ENCODE peak calls at places on chromosomes 6 and 20, in eight cellular contexts. E is heart left ventricle, C is psoas muscle, V is ovary, S is GM23338, F is AG04450, M is cardiac fibroblast, Q is astrocyte of the spinal cord. H is an unnamed sample.

GRCh38 chr6:120826253-120826652 is 508.0 kb downstream of the TBC1D32 start:
- DNase-seq in E (no peak), C (no peak), V (no peak), S (peak; percentile 69), F (no peak), M (peak; percentile 8), Q (peak; percentile 17), H (no peak)

GRCh38 chr20:51700809-51701285 is 67.3 kb downstream of the ATP9A start:
- DNase-seq in E (no peak), C (no peak), V (no peak), S (peak; percentile 87), F (no peak), M (peak; percentile 69), Q (peak; percentile 36), H (peak; percentile 29)

GRCh38 chr6:82371799-82372508 is 8.3 kb downstream of the TPBG start:
- DNase-seq in E (no peak), C (no peak), V (no peak), S (no peak), F (no peak), M (peak; percentile 69), Q (peak; percentile 47), H (peak; percentile 33)

GRCh38 chr6:152716322-152716721 is 18.6 kb downstream of the MYCT1 start:
- DNase-seq in E (no peak), C (no peak), V (no peak), S (no peak), F (no peak), M (peak; percentile 21), Q (no peak), H (no peak)

GRCh38 chr6:48825501-48826317 is 637.3 kb downstream of the MMUT start:
- DNase-seq in E (no peak), C (no peak), V (no peak), S (no peak), F (no peak), M (peak; percentile 79), Q (peak; percentile 22), H (peak; percentile 6)

GRCh38 chr6:169812257-169812644 is 60.8 kb downstream of the ERMARD start:
- DNase-seq in E (no peak), C (no peak), V (no peak), S (no peak), F (no peak), M (no peak), Q (no peak), H (no peak)

GRCh38 chr6:45789238-45789637 is 226.4 kb downstream of the CLIC5 start:
- DNase-seq in E (no peak), C (no peak), V (no peak), S (no peak), F (no peak), M (no peak), Q (no peak), H (no peak)

GRCh38 chr6:1311400-1312192 is at the start of gene FOXQ1:
- DNase-seq in E (no peak), C (no peak), V (no peak), S (peak; percentile 77), F (no peak), M (peak; percentile 29), Q (peak; percentile 39), H (peak; percentile 38)

GRCh38 chr20:36384022-36384619 is 78.0 kb downstream of the DLGAP4 start:
- DNase-seq in E (no peak), C (no peak), V (no peak), S (peak; percentile 95), F (no peak), M (peak; percentile 58), Q (peak; percentile 19), H (peak; percentile 20)

GRCh38 chr20:15396026-15396425 is 1058.6 kb upstream of the FLRT3 start:
- DNase-seq in E (no peak), C (no peak), V (no peak), S (no peak), F (no peak), M (no peak), Q (no peak), H (no peak)

DNA sequence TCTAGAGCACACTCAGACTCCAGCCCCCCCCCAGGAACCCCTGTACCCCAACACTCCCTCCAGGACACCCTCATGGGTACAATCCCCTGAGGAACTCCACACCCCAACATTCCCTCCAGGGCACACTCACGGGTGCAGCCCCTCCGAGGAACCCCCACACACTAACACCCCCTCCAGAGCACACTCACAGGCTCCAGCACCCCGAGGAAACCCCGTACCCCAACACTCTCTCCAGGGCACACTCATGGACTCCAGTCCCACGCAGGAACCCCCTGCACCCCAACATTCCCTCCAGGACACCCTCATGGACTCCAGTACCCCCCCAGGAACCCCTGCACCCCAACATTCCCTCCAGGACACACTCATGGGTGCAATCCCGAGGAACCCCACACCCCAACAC is 31.6 kb downstream of the LAMA5 start:
- DNase-seq in E (peak; percentile 12), C (peak; percentile 6), V (no peak), S (no peak), F (no peak), M (no peak), Q (no peak), H (no peak)
- TF ChIP-seq CTCF in E (no peak), C (no peak), V (no peak), S (no peak), F (no peak), M (no peak), Q (no peak), H (no peak)

DNA sequence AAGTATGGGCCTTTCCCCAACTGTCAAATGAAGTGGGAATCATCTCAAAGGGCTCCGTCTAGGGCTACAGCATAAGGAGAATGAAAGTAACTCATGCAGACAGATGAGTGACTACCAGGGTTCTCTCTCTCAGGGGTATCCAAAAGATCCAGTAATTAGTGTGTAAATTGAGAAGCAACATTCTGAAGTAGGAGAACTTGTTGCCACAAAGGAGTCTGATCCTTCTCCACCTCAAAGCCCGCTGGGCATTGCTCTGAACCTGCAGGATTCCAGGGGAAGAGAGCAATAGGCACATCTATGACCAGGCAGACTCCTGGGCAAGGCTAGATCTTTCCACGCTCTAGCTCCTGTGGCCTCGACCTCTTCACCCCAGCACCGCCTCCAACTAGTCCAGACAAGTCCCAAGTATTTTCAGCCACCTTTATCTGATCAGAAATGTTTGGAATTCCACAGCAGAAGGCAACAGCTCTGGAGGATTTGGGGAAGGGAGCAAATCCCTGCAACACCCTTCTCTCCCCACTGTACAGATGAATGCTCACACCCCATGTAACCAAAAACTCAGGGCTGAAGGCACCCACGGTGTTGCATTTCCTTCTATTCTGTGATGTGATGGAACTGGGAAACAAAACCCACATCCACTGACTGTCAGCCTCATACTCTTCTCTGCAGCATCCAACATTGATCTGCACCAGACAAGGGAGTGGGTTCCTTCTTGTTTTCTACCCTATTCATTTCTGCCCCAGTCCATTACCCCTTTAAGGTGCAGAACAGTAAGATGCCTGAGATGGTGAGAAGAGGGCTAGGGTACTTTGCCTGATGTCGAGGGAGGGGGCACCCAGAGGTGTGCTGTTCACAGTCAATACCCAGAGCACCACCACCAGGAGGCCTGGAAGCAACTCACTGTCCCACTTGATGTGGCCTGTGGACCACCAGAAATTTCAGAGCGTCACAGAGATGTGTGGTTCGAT is 41.0 kb downstream of the COX4I2 start:
- DNase-seq in E (no peak), C (no peak), V (no peak), S (peak; percentile 57), F (no peak), M (no peak), Q (no peak), H (peak; percentile 37)
- TF ChIP-seq CTCF in E (no peak), C (no peak), V (no peak), S (no peak), F (no peak), M (no peak), Q (no peak), H (peak; percentile 33)

DNA sequence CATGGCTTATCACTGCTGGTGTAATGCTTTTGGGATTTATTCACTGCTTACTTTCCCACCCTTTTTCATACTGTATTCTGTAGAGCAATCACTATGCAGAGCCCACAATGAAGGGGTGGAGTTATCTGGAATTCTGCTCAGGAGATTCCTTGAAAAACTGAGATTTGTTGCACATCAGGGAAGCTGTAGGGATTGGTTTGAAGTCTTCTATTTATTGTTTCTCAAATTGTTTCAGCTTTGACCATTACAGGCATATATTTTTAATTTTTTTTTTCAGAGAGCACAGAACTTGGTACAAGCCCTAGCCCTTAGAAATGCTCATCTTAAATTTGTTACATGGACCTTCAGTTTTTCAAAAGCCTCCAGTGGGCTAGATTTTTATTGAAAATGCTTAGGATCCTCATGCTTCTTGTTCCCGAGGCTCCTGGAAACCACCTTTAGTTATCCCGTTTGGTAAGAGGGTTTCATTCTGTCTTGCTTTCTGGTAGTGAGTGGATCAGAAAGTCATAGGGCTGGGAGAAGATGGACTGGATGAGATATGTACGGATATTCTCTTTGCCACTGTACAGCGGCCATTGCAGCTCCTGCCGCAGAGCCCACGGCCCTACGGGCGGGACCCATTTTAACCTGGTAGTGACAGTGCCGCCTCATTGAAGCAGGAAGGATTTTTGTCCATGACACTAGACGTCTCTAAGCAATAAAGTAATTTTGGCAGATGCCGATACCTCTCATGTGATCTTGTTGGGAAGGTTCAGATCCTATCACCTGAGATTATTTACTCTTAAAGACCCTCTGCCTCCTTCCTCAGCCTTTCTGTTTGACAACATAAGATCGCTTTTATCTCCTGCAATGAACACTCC is 45.3 kb upstream of the ZNF184 start:
- DNase-seq in E (no peak), C (no peak), V (no peak), S (no peak), F (no peak), M (no peak), Q (no peak), H (no peak)
- TF ChIP-seq CTCF in E (no peak), C (no peak), V (no peak), S (no peak), F (no peak), M (no peak), Q (no peak), H (no peak)

GRCh38 chr6:23547851-23548250 is 578.2 kb upstream of the NRSN1 start:
- DNase-seq in E (no peak), C (no peak), V (no peak), S (peak; percentile 41), F (no peak), M (no peak), Q (no peak), H (no peak)
- TF ChIP-seq CTCF in E (no peak), C (no peak), V (no peak), S (peak; percentile 58), F (no peak), M (no peak), Q (no peak), H (no peak)

DNA sequence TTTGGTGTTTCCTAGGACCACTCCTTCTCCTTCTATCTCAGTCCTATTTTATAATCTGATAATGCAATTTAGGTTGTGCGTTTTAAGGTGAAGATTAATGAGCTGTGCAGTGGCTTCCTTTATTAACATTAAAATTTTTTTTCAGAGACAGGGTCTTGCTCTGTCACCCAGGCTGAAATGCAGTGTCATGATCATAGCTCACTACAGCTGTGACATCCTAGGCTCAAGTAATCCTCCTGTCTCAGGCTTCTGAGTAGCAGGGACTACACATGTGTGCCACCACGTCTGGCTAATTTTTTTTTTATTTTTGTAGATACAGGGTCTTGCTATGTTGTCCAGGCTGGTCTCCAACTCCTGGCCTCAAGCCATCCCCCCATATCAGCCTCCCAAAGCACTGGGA is 53.0 kb upstream of the DSP start:
- DNase-seq in E (no peak), C (no peak), V (no peak), S (no peak), F (no peak), M (no peak), Q (no peak), H (no peak)
- TF ChIP-seq CTCF in E (no peak), C (no peak), V (no peak), S (no peak), F (no peak), M (no peak), Q (no peak), H (no peak)

GRCh38 chr6:129513471-129513870 is 196.5 kb downstream of the ARHGAP18 start:
- DNase-seq in E (no peak), C (no peak), V (no peak), S (no peak), F (no peak), M (no peak), Q (peak; percentile 71), H (no peak)
- TF ChIP-seq CTCF in E (no peak), C (no peak), V (no peak), S (no peak), F (no peak), M (no peak), Q (no peak), H (no peak)